ENCODE peak calls at places on chromosomes 16 and 17, in four cellular contexts. J is cardiac muscle cell, Y is RWPE2, Q is stomach. P is an unnamed sample.

GRCh38 chr17:3852561-3852960 is 6.5 kb upstream of the NCBP3 start:
- DNase-seq in J (peak; percentile 56), Y (no peak), Q (no peak), P (peak; percentile 7)

GRCh38 chr16:85041184-85041928 is 13.8 kb downstream of the KIAA0513 start:
- DNase-seq in Y (no peak), Q (no peak), J (no peak), P (no peak)

GRCh38 chr17:38436386-38436785 is 8.1 kb downstream of the ARHGAP23 start:
- DNase-seq in J (no peak), Q (no peak), Y (no peak), P (no peak)

GRCh38 chr16:87533061-87533460 is 40.2 kb upstream of the ZCCHC14 start:
- DNase-seq in Y (no peak), J (no peak), Q (no peak), P (no peak)

GRCh38 chr17:58577696-58578095 is 63.3 kb upstream of the MTMR4 start:
- DNase-seq in Y (no peak), J (peak; percentile 79), Q (peak; percentile 34), P (peak; percentile 27)

GRCh38 chr17:50172130-50172529 is 6.3 kb downstream of the SGCA start:
- DNase-seq in Y (no peak), Q (no peak), J (no peak), P (peak; percentile 28)

GRCh38 chr16:81319221-81319912 is 4.6 kb downstream of the GAN start:
- DNase-seq in Q (no peak), J (peak; percentile 53), Y (no peak), P (no peak)

GRCh38 chr17:82925336-82925735 is 85.5 kb upstream of the ZNF750 start:
- DNase-seq in Q (no peak), Y (no peak), J (no peak), P (no peak)

GRCh38 chr16:17768257-17768656 is 297.5 kb upstream of the XYLT1 start:
- DNase-seq in Y (no peak), J (no peak), Q (no peak), P (no peak)

GRCh38 chr17:50774225-50774803 is 7.0 kb upstream of the ANKRD40CL start:
- DNase-seq in Y (no peak), Q (no peak), J (no peak), P (no peak)

GRCh38 chr17:51795401-51795800 is 363.1 kb downstream of the CA10 start:
- DNase-seq in Y (no peak), J (no peak), Q (no peak), P (no peak)

GRCh38 chr17:33385713-33386112 is 92.6 kb upstream of the ASIC2 start:
- DNase-seq in J (no peak), Q (no peak), Y (no peak), P (no peak)

GRCh38 chr17:59707182-59707970 is at the start of the genes PTRH2 and VMP1:
- DNase-seq in Y (peak; percentile 99), Q (peak; percentile 98), J (peak; percentile 100), P (peak; percentile 98)

GRCh38 chr16:27221576-27222498 is 18.5 kb downstream of the KDM8 start:
- DNase-seq in J (peak; percentile 83), Y (no peak), Q (no peak), P (no peak)

GRCh38 chr17:10127819-10128375 is 70.5 kb downstream of the GAS7 start:
- DNase-seq in Y (no peak), Q (peak; percentile 42), J (peak; percentile 98), P (peak; percentile 65)

GRCh38 chr17:78974635-78975591 is 4.8 kb downstream of the LGALS3BP start:
- DNase-seq in J (peak; percentile 85), Q (peak; percentile 73), Y (peak; percentile 84), P (peak; percentile 74)

GRCh38 chr17:75843577-75844529 is at the start of gene UNC13D:
- DNase-seq in Y (peak; percentile 66), Q (peak; percentile 58), J (no peak), P (peak; percentile 85)

GRCh38 chr17:16442141-16442540 is 26.8 kb downstream of the TRPV2 start:
- DNase-seq in Q (no peak), J (peak; percentile 94), Y (no peak), P (no peak)

GRCh38 chr17:44086364-44087311 is 16.1 kb downstream of the G6PC3 start:
- DNase-seq in Y (peak; percentile 92), Q (no peak), J (peak; percentile 81), P (no peak)

GRCh38 chr17:45372325-45372869 is 55.6 kb upstream of the MAP3K14 start:
- DNase-seq in Y (peak; percentile 48), Q (no peak), J (peak; percentile 32), P (no peak)

GRCh38 chr17:29572691-29573557 is 4.4 kb downstream of the TP53I13 start:
- DNase-seq in J (peak; percentile 80), Y (no peak), Q (peak; percentile 52), P (peak; percentile 66)

GRCh38 chr17:55433029-55433628 is 11.5 kb upstream of the MMD start:
- DNase-seq in Q (no peak), J (no peak), Y (no peak), P (peak; percentile 24)

GRCh38 chr17:731943-732787 is at the start of gene TLCD3A:
- DNase-seq in Q (peak; percentile 87), Y (peak; percentile 71), J (peak; percentile 77), P (peak; percentile 84)

GRCh38 chr16:53884748-53885147 is 180.8 kb downstream of the FTO start:
- DNase-seq in Y (no peak), Q (no peak), J (no peak), P (no peak)

GRCh38 chr16:4700380-4700996 is 7.1 kb downstream of the NUDT16L1 start:
- DNase-seq in Q (no peak), J (no peak), Y (no peak), P (peak; percentile 40)

GRCh38 chr16:58488531-58488930 is 11.4 kb upstream of the NDRG4 start:
- DNase-seq in Y (no peak), Q (no peak), J (no peak), P (no peak)

DNA sequence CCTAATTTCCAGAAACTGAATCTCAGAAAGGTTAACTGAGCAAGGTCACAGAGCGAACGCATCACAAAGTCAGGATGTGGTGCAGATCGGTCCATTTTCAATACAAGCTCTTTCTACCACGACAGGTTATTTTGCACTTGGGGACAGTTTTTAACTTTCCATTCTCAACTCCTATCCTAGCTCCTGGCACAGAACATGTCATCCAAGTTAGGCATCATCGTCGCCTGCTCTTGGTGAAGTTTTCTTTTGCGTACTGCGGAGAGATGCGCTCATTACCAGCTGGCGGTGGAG is 15.5 kb upstream of the ERN1 start:
- DNase-seq in J (no peak), Y (no peak), Q (no peak), P (no peak)
- TF ChIP-seq CTCF in J (peak; percentile 2), Y (no peak), Q (no peak), P (no peak)

DNA sequence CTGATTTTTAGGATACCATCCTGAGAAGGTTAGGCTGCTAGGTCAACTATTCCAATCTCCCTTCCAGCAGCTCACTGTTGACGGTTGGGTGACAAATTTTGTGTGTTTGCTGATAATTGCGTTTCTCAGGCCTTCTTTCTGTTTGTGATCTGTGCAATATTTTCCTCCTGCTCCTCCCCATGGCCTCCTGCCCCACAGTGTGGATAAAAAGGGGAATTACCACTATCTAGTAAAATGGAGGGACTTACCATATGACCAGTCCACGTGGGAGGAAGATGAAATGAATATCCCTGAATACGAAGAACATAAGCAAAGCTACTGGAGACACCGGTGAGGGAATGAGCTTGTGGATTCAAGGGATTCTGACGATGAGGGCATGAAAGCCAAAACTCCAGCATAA is 9.2 kb downstream of the CHD3 start:
- DNase-seq in J (peak; percentile 77), Y (no peak), Q (no peak), P (peak; percentile 51)
- H3K36me3 ChIP-seq in J (peaks cover 17% of the 10 kb centered on the region), Y (peaks cover 85% of the 10 kb centered on the region), Q (peaks cover 99% of the 10 kb centered on the region), P (peaks cover 3% of the 10 kb centered on the region)

DNA sequence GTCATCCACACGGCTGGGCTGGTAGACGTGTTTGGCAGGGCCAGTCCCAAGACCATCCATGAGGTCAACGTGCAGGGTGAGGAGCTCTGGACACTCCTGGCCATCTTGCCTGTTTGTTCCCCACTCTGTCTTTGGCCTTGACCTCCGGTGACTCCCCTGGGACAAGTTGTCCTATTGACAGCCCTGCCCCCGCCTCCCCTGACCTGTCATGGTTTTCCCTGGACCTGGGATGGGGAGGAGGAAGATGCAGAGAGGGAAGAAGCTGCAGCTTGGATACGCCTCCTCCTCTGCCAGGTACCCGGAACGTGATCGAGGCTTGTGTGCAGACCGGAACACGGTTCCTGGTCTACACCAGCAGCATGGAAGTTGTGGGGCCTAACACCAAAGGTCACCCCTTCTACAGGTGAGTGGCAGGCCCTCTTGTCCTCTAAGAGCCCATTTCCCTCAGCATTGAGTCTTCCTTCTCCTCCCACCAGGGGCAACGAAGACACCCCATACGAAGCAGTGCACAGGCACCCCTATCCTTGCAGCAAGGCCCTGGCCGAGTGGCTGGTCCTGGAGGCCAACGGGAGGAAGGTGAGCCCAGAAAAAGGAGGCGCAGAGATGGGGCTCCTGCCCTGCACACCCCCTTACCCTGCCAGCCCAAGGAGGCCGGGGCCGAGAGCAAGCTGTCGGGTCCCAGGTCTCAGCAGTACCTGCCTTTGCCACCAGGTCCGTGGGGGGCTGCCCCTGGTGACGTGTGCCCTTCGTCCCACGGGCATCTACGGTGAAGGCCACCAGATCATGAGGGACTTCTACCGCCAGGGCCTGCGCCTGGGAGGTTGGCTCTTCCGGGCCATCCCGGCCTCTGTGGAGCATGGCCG is 1.4 kb downstream of the HSD3B7 start:
- DNase-seq in Y (no peak), Q (no peak), J (no peak), P (no peak)
- H3K4me3 ChIP-seq in Y (no peak overlapping the region), Q (no peak overlapping the region), J (no peak overlapping the region), P (no peak overlapping the region)

GRCh38 chr16:1492923-1493745 is at the start of gene TELO2:
- DNase-seq in Q (peak; percentile 84), J (peak; percentile 86), Y (peak; percentile 71), P (peak; percentile 87)

GRCh38 chr16:1494711-1495110 is 1.6 kb downstream of the TELO2 start:
- DNase-seq in Y (no peak), Q (no peak), J (peak; percentile 14), P (no peak)

GRCh38 chr16:1493746-1494094 is 560 bp downstream of the TELO2 start:
- DNase-seq in Y (no peak), J (no peak), Q (no peak), P (no peak)

GRCh38 chr16:1495281-1496262 is 2.4 kb downstream of the TELO2 start:
- DNase-seq in Q (no peak), Y (peak; percentile 65), J (no peak), P (no peak)

GRCh38 chr16:1494129-1494640 is 1.0 kb downstream of the TELO2 start:
- DNase-seq in Y (peak; percentile 72), J (peak; percentile 88), Q (peak; percentile 44), P (peak; percentile 20)
- TF ChIP-seq CTCF in Y (peak; percentile 54), J (peak; percentile 80), Q (no peak), P (no peak)

GRCh38 chr16:2060346-2060745 is 12.6 kb downstream of the TSC2 start:
- DNase-seq in J (no peak), Y (no peak), Q (no peak), P (no peak)
- H3K36me3 ChIP-seq in J (peaks cover 11% of the 10 kb centered on the region), Y (peaks cover 14% of the 10 kb centered on the region), Q (peaks cover 91% of the 10 kb centered on the region), P (peaks cover 10% of the 10 kb centered on the region)

DNA sequence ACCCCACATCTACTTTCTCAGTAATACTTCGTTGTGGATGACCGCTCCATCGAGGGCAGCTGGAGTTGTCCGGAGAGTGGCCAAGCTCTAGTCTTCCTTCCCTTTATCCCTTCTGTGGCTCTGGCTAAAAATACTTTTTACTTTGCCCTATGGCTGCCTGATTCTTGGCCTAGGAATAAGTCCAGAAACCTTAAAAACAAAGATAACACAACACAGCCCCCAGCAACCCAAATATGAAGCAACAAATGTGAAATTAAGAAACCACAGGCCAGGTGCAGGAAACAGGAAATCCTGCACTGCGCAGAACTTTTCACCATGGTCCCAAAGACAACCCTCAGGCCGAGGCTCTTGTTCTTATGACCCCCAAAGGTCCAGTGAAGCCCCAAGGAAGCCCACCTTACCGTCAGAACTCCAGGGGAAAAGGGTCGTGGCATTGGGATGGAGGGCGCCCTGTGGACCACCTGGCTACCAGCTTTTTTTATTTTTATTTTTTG is 26.0 kb downstream of the TK2 start:
- DNase-seq in Y (no peak), J (peak; percentile 55), Q (no peak), P (no peak)
- H3K4me3 ChIP-seq in Y (no peak overlapping the region), J (no peak overlapping the region), Q (no peak overlapping the region), P (no peak overlapping the region)

P was measured in mucosa of descending colon.